ENCODE peak calls at places on chromosomes 1 and 21, in four cellular contexts. G is HL-60, Y is K562, P is GM12878. Q is an unnamed sample.

GRCh38 chr1:203926025-203926540 is 64.7 kb downstream of the SNRPE start:
- DNase-seq in G (peak; percentile 31), Y (peak; percentile 17), P (no peak), Q (no peak)

GRCh38 chr1:238451006-238451405 is 560.3 kb upstream of the ZP4 start:
- DNase-seq in G (no peak), Y (no peak), P (no peak), Q (no peak)

GRCh38 chr1:110003747-110004428 is 19.3 kb downstream of the AHCYL1 start:
- DNase-seq in G (peak; percentile 73), Y (peak; percentile 87), P (peak; percentile 45), Q (no peak)

GRCh38 chr1:240435996-240436566 is 175.9 kb downstream of the GREM2 start:
- DNase-seq in G (no peak), Y (no peak), P (no peak), Q (no peak)

GRCh38 chr1:17235135-17235880 is 13.6 kb upstream of the PADI3 start:
- DNase-seq in G (no peak), Y (no peak), P (no peak), Q (no peak)

GRCh38 chr1:100924212-100924611 is 28.3 kb downstream of the SLC30A7 start:
- DNase-seq in G (no peak), Y (no peak), P (no peak), Q (no peak)

GRCh38 chr21:35573472-35574389 is 486.6 kb downstream of the SETD4 start:
- DNase-seq in G (no peak), Y (no peak), P (no peak), Q (no peak)

GRCh38 chr1:52477876-52478275 is 73.5 kb downstream of the PRPF38A start:
- DNase-seq in G (no peak), Y (no peak), P (no peak), Q (no peak)

GRCh38 chr1:45769261-45769932 is 18.9 kb upstream of the IPP start:
- DNase-seq in G (no peak), Y (peak; percentile 68), P (no peak), Q (no peak)

GRCh38 chr1:116203192-116203723 is 92.1 kb downstream of the MAB21L3 start:
- DNase-seq in G (no peak), Y (no peak), P (no peak), Q (no peak)

GRCh38 chr21:40466893-40467483 is 380.0 kb downstream of the DSCAM start:
- DNase-seq in G (no peak), Y (peak; percentile 2), P (no peak), Q (no peak)

GRCh38 chr1:2406451-2407041 is 5.8 kb downstream of the PEX10 start:
- DNase-seq in G (no peak), Y (no peak), P (no peak), Q (no peak)

GRCh38 chr1:914891-915280 is 8.8 kb upstream of the SAMD11 start:
- DNase-seq in G (no peak), Y (no peak), P (no peak), Q (no peak)

GRCh38 chr1:31587720-31588423 is 11.6 kb downstream of the TINAGL1 start:
- DNase-seq in G (peak; percentile 38), Y (peak; percentile 29), P (no peak), Q (peak; percentile 78)

GRCh38 chr1:31607360-31607759 is 10.1 kb upstream of the HCRTR1 start:
- DNase-seq in G (no peak), Y (no peak), P (no peak), Q (no peak)

DNA sequence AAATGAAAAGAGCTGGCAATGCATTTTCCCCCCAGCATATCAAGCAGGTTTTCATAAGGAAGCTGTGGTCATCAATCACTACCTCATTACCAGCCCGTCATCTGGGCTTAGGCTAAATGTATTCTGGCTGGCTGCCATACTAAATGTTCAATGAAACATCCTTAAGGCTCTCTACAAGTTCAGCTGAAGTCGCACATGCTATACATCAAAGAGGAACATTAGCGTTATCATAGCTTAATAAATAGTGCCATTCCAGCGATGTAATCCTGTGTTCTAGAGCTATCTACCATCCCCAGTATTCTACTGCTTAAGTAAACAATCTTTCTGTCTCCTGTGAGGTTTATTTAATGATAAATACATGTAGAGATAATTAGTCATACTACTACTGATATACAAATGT is 288.8 kb downstream of the DPYD start:
- DNase-seq in G (no peak), Y (no peak), P (no peak), Q (no peak)
- TF ChIP-seq SPI1 in G (no peak), Y (no peak), P (no peak), Q (no peak)

GRCh38 chr1:19340387-19340937 is 28.3 kb downstream of the SLC66A1 start:
- DNase-seq in G (no peak), Y (no peak), P (no peak), Q (no peak)

GRCh38 chr1:19336543-19336942 is 24.4 kb downstream of the SLC66A1 start:
- DNase-seq in G (no peak), Y (no peak), P (no peak), Q (no peak)

GRCh38 chr1:19338323-19338762 is 26.2 kb downstream of the SLC66A1 start:
- DNase-seq in G (no peak), Y (peak; percentile 40), P (no peak), Q (no peak)

GRCh38 chr1:19339199-19339861 is 27.2 kb downstream of the SLC66A1 start:
- DNase-seq in G (no peak), Y (no peak), P (no peak), Q (no peak)

GRCh38 chr1:19337289-19337688 is 25.2 kb downstream of the SLC66A1 start:
- DNase-seq in G (no peak), Y (no peak), P (no peak), Q (no peak)
- TF ChIP-seq SPI1 in G (no peak), Y (no peak), P (no peak), Q (no peak)

DNA sequence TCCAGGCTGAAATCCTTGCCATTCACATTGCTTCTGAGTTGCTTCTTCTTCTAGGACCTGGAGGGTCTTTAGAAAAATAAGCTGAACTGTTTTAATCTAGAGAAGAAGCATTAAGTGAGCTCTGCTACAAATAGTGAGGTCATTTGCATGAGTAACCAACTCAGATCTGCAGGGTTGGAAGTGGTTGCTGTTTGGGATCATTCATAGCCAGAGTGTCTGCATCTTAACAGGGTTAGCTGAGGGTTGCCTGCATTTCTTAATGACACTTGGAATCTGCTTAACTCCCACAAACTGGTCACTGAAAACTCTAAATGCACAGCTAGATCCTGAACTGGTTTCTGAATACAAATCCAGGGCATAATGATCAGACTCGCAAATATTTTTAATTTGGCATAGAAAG is 9.9 kb downstream of the CNIH3 start:
- DNase-seq in G (no peak), Y (no peak), P (no peak), Q (no peak)
- TF ChIP-seq SPI1 in G (no peak), Y (no peak), P (no peak), Q (no peak)

GRCh38 chr1:67701876-67702275 is 16.9 kb downstream of the GADD45A start:
- DNase-seq in G (no peak), Y (no peak), P (no peak), Q (no peak)

GRCh38 chr1:67704351-67704750 is 19.4 kb downstream of the GADD45A start:
- DNase-seq in G (no peak), Y (no peak), P (no peak), Q (no peak)

GRCh38 chr1:67696708-67697107 is 11.7 kb downstream of the GADD45A start:
- DNase-seq in G (no peak), Y (no peak), P (no peak), Q (no peak)

GRCh38 chr1:67700220-67700619 is 15.2 kb downstream of the GADD45A start:
- DNase-seq in G (no peak), Y (no peak), P (no peak), Q (no peak)

DNA sequence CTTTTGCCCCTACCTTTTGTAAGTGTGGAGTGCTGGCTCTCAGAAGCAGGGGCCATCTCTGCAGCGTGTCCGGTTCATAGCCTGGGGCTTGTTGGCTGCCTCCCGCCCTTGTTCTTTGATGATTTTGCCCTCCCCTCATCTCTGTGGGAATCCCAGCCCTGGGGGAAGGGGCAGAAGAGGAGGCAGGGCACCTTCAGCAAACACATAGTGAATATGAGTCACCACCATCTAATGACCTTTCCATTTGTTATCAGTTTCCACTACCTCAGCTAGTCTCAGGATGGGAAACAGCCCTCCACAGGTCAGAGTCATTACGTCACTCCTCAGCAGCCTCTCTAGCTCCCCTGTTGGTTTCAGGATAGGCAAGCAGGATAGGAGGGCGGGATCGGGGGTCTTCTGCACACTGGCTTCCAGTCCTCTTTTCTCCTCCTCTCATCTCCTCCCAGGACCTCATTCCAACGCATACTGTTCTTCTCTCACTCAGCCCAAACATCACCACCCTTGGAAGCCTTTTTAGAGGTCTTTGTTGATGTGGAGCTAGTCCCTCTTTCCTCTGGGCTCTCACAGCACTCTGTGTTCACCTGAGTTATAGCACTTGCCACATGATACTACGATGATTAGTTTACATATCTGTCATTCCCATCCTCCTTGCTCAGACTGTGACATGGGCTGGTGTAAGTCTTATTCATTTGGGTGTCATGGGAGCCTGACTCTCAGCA is 15.8 kb downstream of the GADD45A start:
- DNase-seq in G (no peak), Y (peak; percentile 93), P (no peak), Q (no peak)
- TF ChIP-seq SPI1 in G (no peak), Y (no peak), P (no peak), Q (no peak)

GRCh38 chr1:200869753-200870391 is 2.9 kb upstream of the GPR25 start:
- DNase-seq in G (no peak), Y (no peak), P (peak; percentile 82), Q (no peak)

GRCh38 chr1:200866521-200866920 is 6.3 kb upstream of the GPR25 start:
- DNase-seq in G (no peak), Y (no peak), P (peak; percentile 98), Q (peak; percentile 46)

GRCh38 chr1:200869376-200869752 is 3.4 kb upstream of the GPR25 start:
- DNase-seq in G (no peak), Y (no peak), P (no peak), Q (no peak)

GRCh38 chr1:200862713-200863415 is 9.9 kb upstream of the GPR25 start:
- DNase-seq in G (no peak), Y (no peak), P (peak; percentile 59), Q (no peak)

GRCh38 chr1:200867018-200867811 is 5.6 kb upstream of the GPR25 start:
- DNase-seq in G (no peak), Y (no peak), P (no peak), Q (no peak)
- TF ChIP-seq SPI1 in G (no peak), Y (no peak), P (no peak), Q (no peak)

GRCh38 chr1:25675729-25676476 is 59.3 kb downstream of the MAN1C1 start:
- DNase-seq in G (no peak), Y (no peak), P (peak; percentile 93), Q (peak; percentile 63)
- TF ChIP-seq SPI1 in G (no peak), Y (no peak), P (peak; percentile 35), Q (peak; percentile 35)

GRCh38 chr1:243315455-243315854 is 59.6 kb downstream of the SDCCAG8 start:
- DNase-seq in G (no peak), Y (no peak), P (no peak), Q (no peak)

GRCh38 chr1:243313635-243314536 is 58.0 kb downstream of the SDCCAG8 start:
- DNase-seq in G (no peak), Y (no peak), P (peak; percentile 94), Q (peak; percentile 11)

GRCh38 chr1:243312962-243313634 is 57.3 kb downstream of the SDCCAG8 start:
- DNase-seq in G (no peak), Y (no peak), P (peak; percentile 48), Q (no peak)

GRCh38 chr1:243315933-243316332 is 60.1 kb downstream of the SDCCAG8 start:
- DNase-seq in G (no peak), Y (no peak), P (no peak), Q (no peak)

GRCh38 chr1:243316366-243316989 is 60.6 kb downstream of the SDCCAG8 start:
- DNase-seq in G (no peak), Y (no peak), P (no peak), Q (no peak)
- TF ChIP-seq SPI1 in G (no peak), Y (no peak), P (no peak), Q (no peak)